ENCODE peak calls at places on chromosomes 3 and 15, in nine cellular contexts. P, T, I, O, C, H, J, N and A are unnamed samples. For H3K36me3 and H3K4me1, the result is how much of the 10 kb centered on the place peaks cover.

GRCh38 chr3:19891740-19892139 is 42.3 kb downstream of the EFHB start:
- DNase-seq in P (no peak), T (peak), I (no peak), O (no peak), C (no peak), H (no peak), J (no peak), N (no peak), A (no peak)

GRCh38 chr15:67183443-67184169 is 70.9 kb downstream of the AAGAB start:
- DNase-seq in P (peak), T (no peak), I (no peak), O (no peak), C (no peak), H (no peak), J (no peak), N (no peak), A (no peak)

GRCh38 chr15:101684384-101684783 is 32.2 kb upstream of the TM2D3 start:
- DNase-seq in P (no peak), T (peak), I (peak), O (no peak), C (no peak), H (no peak), J (no peak), N (no peak), A (no peak)

GRCh38 chr15:73602444-73602843 is 30.7 kb downstream of the NPTN start:
- DNase-seq in P (no peak), T (no peak), I (no peak), O (no peak), C (no peak), H (no peak), J (no peak), N (no peak), A (no peak)

GRCh38 chr15:64521726-64522164 is 61.4 kb downstream of the ZNF609 start:
- DNase-seq in P (no peak), T (peak), I (peak), O (no peak), C (no peak), H (peak), J (no peak), N (no peak), A (no peak)

GRCh38 chr3:196063456-196063855 is 18.4 kb downstream of the TFRC start:
- DNase-seq in P (no peak), T (no peak), I (no peak), O (no peak), C (no peak), H (no peak), J (no peak), N (no peak), A (no peak)

GRCh38 chr3:141331370-141332318 is 36.7 kb upstream of the ZBTB38 start:
- DNase-seq in P (peak), T (peak), I (peak), O (no peak), C (no peak), H (peak), J (peak), N (no peak), A (no peak)

GRCh38 chr3:30231277-30232141 is 374.9 kb upstream of the TGFBR2 start:
- DNase-seq in P (no peak), T (no peak), I (no peak), O (no peak), C (no peak), H (no peak), J (no peak), N (no peak), A (no peak)

GRCh38 chr3:171101982-171102610 is 75.6 kb upstream of the SLC2A2 start:
- DNase-seq in P (no peak), T (peak), I (no peak), O (no peak), C (no peak), H (no peak), J (no peak), N (no peak), A (no peak)

GRCh38 chr15:94041731-94042130 is 189.6 kb upstream of the MCTP2 start:
- DNase-seq in P (no peak), T (no peak), I (no peak), O (no peak), C (no peak), H (no peak), J (no peak), N (no peak), A (no peak)

GRCh38 chr3:10292505-10293419 is at the start of gene GHRL:
- DNase-seq in P (no peak), T (no peak), I (no peak), O (no peak), C (peak), H (no peak), J (peak), N (no peak), A (no peak)

GRCh38 chr15:97955040-97955439 is 5.5 kb upstream of the ARRDC4 start:
- DNase-seq in P (no peak), T (no peak), I (no peak), O (no peak), C (no peak), H (no peak), J (no peak), N (no peak), A (no peak)

GRCh38 chr15:90047956-90048575 is 46.9 kb downstream of the ZNF710 start:
- DNase-seq in P (no peak), T (no peak), I (no peak), O (no peak), C (no peak), H (no peak), J (no peak), N (peak), A (no peak)

GRCh38 chr3:183298708-183299153 is 45.7 kb downstream of the B3GNT5 start:
- DNase-seq in P (peak), T (no peak), I (no peak), O (peak), C (peak), H (peak), J (peak), N (no peak), A (peak)

GRCh38 chr15:101307897-101308603 is 13.0 kb upstream of the SNRPA1 start:
- DNase-seq in P (no peak), T (no peak), I (no peak), O (no peak), C (peak), H (no peak), J (no peak), N (no peak), A (no peak)

DNA sequence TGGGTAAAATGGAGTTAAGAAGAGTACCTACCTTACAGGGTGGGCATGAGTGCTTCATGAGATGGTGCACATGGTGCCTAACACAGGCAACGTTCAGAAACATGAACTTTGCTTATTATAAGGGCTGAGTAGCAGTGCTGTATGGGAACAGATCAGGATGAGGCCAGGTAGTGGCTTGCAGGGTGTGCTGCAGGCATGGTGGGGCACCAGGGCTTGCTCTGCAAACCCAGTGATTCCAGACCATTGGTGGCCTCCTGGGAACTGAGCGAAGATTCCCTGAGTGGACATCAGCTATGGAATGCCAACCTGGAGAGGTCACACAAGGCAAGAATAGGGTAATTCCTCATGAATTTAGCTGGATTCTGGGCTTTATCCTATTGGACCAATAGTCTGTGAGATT is 15.8 kb downstream of the TMEM43 start:
- DNase-seq in P (peak), T (no peak), I (no peak), O (no peak), C (no peak), H (no peak), J (no peak), N (no peak), A (no peak)
- H3K36me3 ChIP-seq in P (under half), T (under half), I (under half), O (under half), C (half or more), H (half or more), J (half or more), N (under half), A (half or more)

DNA sequence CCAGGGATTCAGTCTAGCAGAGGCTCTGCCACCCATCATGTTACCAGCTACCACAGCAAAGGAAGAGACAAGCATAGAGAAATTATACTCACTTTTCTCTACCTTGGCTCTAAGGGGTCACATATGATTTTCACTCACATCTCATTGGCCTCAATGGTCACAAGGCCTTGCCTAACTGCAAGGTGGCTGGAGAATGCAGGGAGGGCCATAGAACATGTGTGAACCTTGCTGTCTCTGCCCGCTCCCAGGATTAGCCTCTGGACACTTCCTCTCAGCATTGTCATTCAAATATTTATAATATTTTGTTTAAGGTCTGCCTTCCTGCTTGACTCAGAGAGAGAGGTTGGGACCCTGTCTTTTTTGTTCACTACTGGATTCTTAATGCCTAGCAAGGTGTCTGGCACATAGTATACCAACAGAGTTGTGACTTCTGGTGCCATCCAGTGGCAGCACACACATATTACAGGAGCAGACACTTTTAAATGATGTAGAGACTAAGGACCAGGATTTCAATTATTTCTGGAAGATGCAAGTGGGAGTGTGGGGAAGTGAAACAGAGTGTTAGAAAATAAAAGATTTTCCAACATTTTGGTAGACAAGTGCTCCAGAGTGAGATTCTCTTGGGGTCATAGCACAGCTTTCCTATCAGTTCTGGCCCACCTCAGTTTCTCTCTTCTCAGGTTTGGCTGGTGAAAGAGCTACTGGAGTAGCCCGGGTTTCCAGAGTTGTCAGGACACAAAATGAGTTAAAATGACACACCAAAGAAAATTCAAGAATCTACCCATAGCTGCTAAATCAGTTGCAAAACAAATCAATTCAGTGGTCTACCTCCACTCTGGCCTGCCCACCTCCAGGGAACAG is 119.0 kb upstream of the RASGRP1 start:
- DNase-seq in P (no peak), T (peak), I (peak), O (peak), C (no peak), H (no peak), J (no peak), N (peak), A (no peak)
- H3K4me1 ChIP-seq in P (under half), T (under half), I (under half), O (under half), C (under half), H (under half), J (under half), N (under half), A (under half)

DNA sequence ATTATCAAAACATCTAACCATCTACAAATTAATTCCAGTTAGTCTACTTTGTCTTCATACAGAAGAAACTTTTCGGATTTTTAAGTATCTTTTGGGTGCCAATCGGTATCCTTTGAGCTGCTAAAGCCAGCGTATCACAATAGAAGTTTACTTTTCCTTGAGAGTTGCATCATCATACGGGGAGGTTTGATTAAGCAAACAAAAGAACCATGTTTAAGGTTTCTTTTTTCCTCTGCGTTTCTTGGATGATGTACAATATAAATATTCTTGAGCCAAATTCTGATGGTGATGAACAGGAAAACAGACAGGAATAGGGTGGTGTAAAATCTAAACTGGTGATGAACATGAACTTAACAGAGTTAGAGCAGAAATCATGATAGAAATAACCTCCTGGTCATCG is 527.9 kb downstream of the FOXP1 start:
- DNase-seq in P (no peak), T (peak), I (no peak), O (no peak), C (no peak), H (no peak), J (no peak), N (no peak), A (no peak)
- H3K4me3 ChIP-seq in P (no peak), T (no peak), I (no peak), O (no peak), C (no peak), H (peak), J (no peak), N (no peak), A (no peak)

DNA sequence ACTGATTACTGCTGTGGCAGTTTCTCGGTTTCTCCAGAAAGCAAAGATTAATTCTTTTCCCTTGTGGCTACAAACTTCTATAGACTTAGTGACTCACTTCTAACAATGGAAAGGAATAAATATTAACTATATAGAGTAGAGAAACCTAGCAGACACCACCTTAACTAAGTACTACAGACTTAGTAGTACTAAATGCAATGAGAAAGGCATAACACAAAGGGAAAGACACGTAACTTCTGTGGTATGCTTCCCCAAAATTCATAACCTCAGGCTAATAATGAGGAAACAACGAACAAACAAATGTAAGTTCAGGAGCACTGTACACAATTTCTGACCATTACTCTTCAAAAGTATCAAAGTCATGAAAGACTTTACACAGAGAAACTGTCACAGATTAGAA is 31.2 kb downstream of the ATG3 start:
- DNase-seq in P (no peak), T (no peak), I (no peak), O (no peak), C (no peak), H (no peak), J (no peak), N (no peak), A (no peak)
- H3K36me3 ChIP-seq in P (under half), T (under half), I (under half), O (under half), C (under half), H (half or more), J (half or more), N (half or more), A (half or more)

GRCh38 chr3:46646700-46647099 is 34.4 kb downstream of the FAM240A start:
- DNase-seq in P (no peak), T (peak), I (no peak), O (no peak), C (no peak), H (no peak), J (no peak), N (no peak), A (no peak)
- H3K4me1 ChIP-seq in P (under half), T (under half), I (under half), O (under half), C (under half), H (under half), J (under half), N (under half), A (under half)

GRCh38 chr3:72482589-72483249 is 365.5 kb downstream of the SHQ1 start:
- DNase-seq in P (peak), T (peak), I (peak), O (peak), C (no peak), H (peak), J (peak), N (no peak), A (peak)
- H3K4me3 ChIP-seq in P (peak), T (peak), I (no peak), O (peak), C (no peak), H (peak), J (peak), N (no peak), A (peak)